ENCODE peak calls at places on chromosomes 12 and 14, in nine cellular contexts. S, D, G, T, X, E, V, U and A are unnamed samples.

GRCh38 chr14:51500776-51501175 is 150.9 kb upstream of the FRMD6 start:
- DNase-seq in S (no peak), E (no peak), T (no peak), U (no peak), G (peak), X (no peak), V (no peak), D (no peak), A (no peak)

GRCh38 chr12:131506426-131506825 is 204.5 kb upstream of the SFSWAP start:
- DNase-seq in S (no peak), G (no peak), E (no peak), U (no peak), V (no peak), T (no peak), X (no peak), D (no peak), A (no peak)

GRCh38 chr14:52769889-52770288 is 21.5 kb downstream of the GNPNAT1 start:
- DNase-seq in T (no peak), X (no peak), D (no peak), U (no peak), E (no peak), G (peak), S (no peak), V (no peak), A (no peak)

GRCh38 chr12:18400186-18400585 is 138.9 kb downstream of the PIK3C2G start:
- DNase-seq in G (peak), D (no peak), V (no peak), T (no peak), X (peak), E (no peak), U (no peak), S (no peak), A (no peak)

GRCh38 chr12:130552483-130552996 is 163.6 kb downstream of the RIMBP2 start:
- DNase-seq in D (no peak), S (no peak), T (no peak), G (no peak), V (no peak), U (no peak), E (no peak), X (no peak), A (no peak)

GRCh38 chr12:70427611-70428010 is 61.5 kb downstream of the KCNMB4 start:
- DNase-seq in G (no peak), S (no peak), D (no peak), U (no peak), V (no peak), X (no peak), T (no peak), E (no peak), A (no peak)

GRCh38 chr12:109995703-109996482 is at the start of gene GIT2:
- DNase-seq in T (peak), S (peak), G (peak), D (peak), E (peak), V (peak), U (peak), X (peak), A (peak)

GRCh38 chr14:61621444-61621843 is 73.9 kb upstream of the HIF1A start:
- DNase-seq in S (no peak), V (no peak), U (no peak), D (no peak), E (no peak), X (no peak), T (no peak), G (no peak), A (no peak)

GRCh38 chr12:68336754-68337343 is 4.7 kb upstream of the MDM1 start:
- DNase-seq in U (no peak), G (no peak), V (no peak), T (no peak), E (peak), X (no peak), D (no peak), S (no peak), A (no peak)

GRCh38 chr12:86671001-86671400 is 414.8 kb upstream of the MGAT4C start:
- DNase-seq in U (no peak), X (peak), S (no peak), T (no peak), E (no peak), V (no peak), G (no peak), D (no peak), A (no peak)

GRCh38 chr14:85532981-85533820 is 3.3 kb downstream of the FLRT2 start:
- DNase-seq in G (peak), U (no peak), E (peak), T (peak), D (peak), V (no peak), S (peak), X (peak), A (peak)

GRCh38 chr12:109910969-109911348 is 10.9 kb downstream of the TCHP start:
- DNase-seq in E (peak), D (no peak), X (peak), V (no peak), S (no peak), T (no peak), G (no peak), U (no peak), A (no peak)

GRCh38 chr14:88129306-88130056 is 124.5 kb downstream of the GPR65 start:
- DNase-seq in E (peak), U (no peak), X (peak), D (peak), V (no peak), S (no peak), G (peak), T (peak), A (no peak)

GRCh38 chr14:65926504-65926903 is 514.0 kb downstream of the FUT8 start:
- DNase-seq in D (no peak), X (no peak), U (no peak), E (no peak), S (no peak), G (no peak), V (no peak), T (no peak), A (no peak)

GRCh38 chr14:91484186-91484585 is 25.9 kb downstream of the PPP4R3A start:
- DNase-seq in X (no peak), G (no peak), S (no peak), V (no peak), D (no peak), E (no peak), U (no peak), T (no peak), A (no peak)

GRCh38 chr14:72869407-72870329 is 24.2 kb downstream of the DPF3 start:
- DNase-seq in U (no peak), S (no peak), E (no peak), T (no peak), D (no peak), X (no peak), V (no peak), G (no peak), A (peak)

GRCh38 chr12:89306827-89307498 is 45.3 kb downstream of the DUSP6 start:
- DNase-seq in U (no peak), E (no peak), D (no peak), S (no peak), V (no peak), G (no peak), T (no peak), X (no peak), A (no peak)

GRCh38 chr12:84411031-84411430 is 501.6 kb downstream of the SLC6A15 start:
- DNase-seq in T (no peak), D (no peak), E (no peak), X (no peak), S (no peak), V (no peak), U (no peak), G (no peak), A (no peak)

GRCh38 chr12:50520808-50521207 is 16.0 kb downstream of the DIP2B start:
- DNase-seq in V (no peak), G (peak), X (no peak), D (no peak), S (no peak), E (no peak), U (no peak), T (no peak), A (no peak)

GRCh38 chr14:68672609-68673285 is 120.1 kb downstream of the ZFP36L1 start:
- DNase-seq in X (no peak), U (no peak), G (peak), S (no peak), T (no peak), V (no peak), E (no peak), D (no peak), A (no peak)

GRCh38 chr12:5155866-5156265 is 112.2 kb downstream of the KCNA5 start:
- DNase-seq in X (no peak), D (no peak), S (no peak), T (no peak), U (no peak), V (no peak), E (no peak), G (no peak), A (no peak)

GRCh38 chr12:116539905-116540482 is 19.2 kb upstream of the MAP1LC3B2 start:
- DNase-seq in V (no peak), U (no peak), X (peak), D (peak), G (peak), T (peak), E (no peak), S (no peak), A (no peak)

GRCh38 chr12:52338241-52338960 is 17.2 kb upstream of the KRT83 start:
- DNase-seq in T (no peak), S (no peak), U (no peak), E (no peak), V (no peak), X (no peak), G (no peak), D (no peak), A (no peak)

GRCh38 chr14:96357216-96357615 is 5.9 kb downstream of the ATG2B start:
- DNase-seq in X (no peak), D (no peak), S (no peak), T (no peak), E (no peak), V (no peak), U (no peak), G (no peak), A (no peak)

GRCh38 chr12:52622349-52622748 is 4.0 kb upstream of the KRT73 start:
- DNase-seq in T (no peak), S (no peak), E (no peak), D (no peak), V (no peak), G (no peak), U (no peak), X (no peak), A (no peak)

GRCh38 chr12:24359418-24359817 is 409.9 kb upstream of the SOX5 start:
- DNase-seq in D (no peak), G (no peak), T (no peak), U (no peak), V (no peak), S (no peak), X (no peak), E (no peak), A (no peak)

GRCh38 chr14:57512221-57512620 is 18.6 kb upstream of the CCDC198 start:
- DNase-seq in D (no peak), S (no peak), U (no peak), T (no peak), V (no peak), G (no peak), X (no peak), E (no peak), A (no peak)

GRCh38 chr14:74705607-74706006 is 7.3 kb downstream of the AREL1 start:
- DNase-seq in E (no peak), G (no peak), V (no peak), T (no peak), X (no peak), D (no peak), S (no peak), U (no peak), A (no peak)

GRCh38 chr12:5889381-5890047 is 55.5 kb downstream of the ANO2 start:
- DNase-seq in S (no peak), D (no peak), X (no peak), V (no peak), U (no peak), T (no peak), E (peak), G (no peak), A (no peak)

GRCh38 chr12:32897688-32898573 is 1.4 kb upstream of the PKP2 start:
- DNase-seq in V (no peak), X (no peak), D (no peak), T (no peak), S (no peak), U (no peak), E (no peak), G (no peak), A (no peak)

GRCh38 chr14:90995785-90996184 is 64.7 kb downstream of the RPS6KA5 start:
- DNase-seq in G (no peak), D (no peak), E (no peak), T (no peak), X (no peak), S (no peak), U (no peak), V (no peak), A (no peak)

GRCh38 chr14:54529811-54530210 is 20.1 kb downstream of the CGRRF1 start:
- DNase-seq in U (no peak), X (peak), V (no peak), E (no peak), D (no peak), G (peak), T (no peak), S (no peak), A (no peak)

GRCh38 chr12:59698599-59698998 is 102.8 kb downstream of the SLC16A7 start:
- DNase-seq in D (no peak), S (no peak), V (no peak), T (no peak), G (no peak), X (peak), E (no peak), U (no peak), A (no peak)

GRCh38 chr14:55430024-55430690 is 10.3 kb downstream of the TBPL2 start:
- DNase-seq in V (no peak), X (peak), E (peak), D (peak), S (no peak), G (peak), U (no peak), T (peak), A (peak)

GRCh38 chr14:39368261-39368959 is 63.8 kb downstream of the FBXO33 start:
- DNase-seq in E (peak), U (no peak), S (no peak), V (no peak), X (peak), T (peak), D (peak), G (peak), A (peak)

GRCh38 chr14:89466939-89467338 is 49.9 kb upstream of the FOXN3 start:
- DNase-seq in G (no peak), E (no peak), S (no peak), X (peak), U (no peak), D (no peak), V (no peak), T (peak), A (no peak)

GRCh38 chr14:69048456-69048855 is 69.4 kb upstream of the ACTN1 start:
- DNase-seq in D (peak), E (no peak), G (peak), T (no peak), S (no peak), U (no peak), X (no peak), V (no peak), A (no peak)

GRCh38 chr14:105326891-105327694 is 12.5 kb downstream of the PACS2 start:
- DNase-seq in D (no peak), V (no peak), S (no peak), U (no peak), T (no peak), E (no peak), X (no peak), G (no peak), A (peak)

GRCh38 chr12:99287136-99287535 is 360.4 kb upstream of the GARIN6 start:
- DNase-seq in V (no peak), T (no peak), U (no peak), S (no peak), G (no peak), E (no peak), X (no peak), D (no peak), A (no peak)
- TF ChIP-seq POLR2A in V (no peak), T (no peak), U (no peak), S (no peak), G (no peak), E (no peak), X (no peak), D (no peak), A (no peak)

DNA sequence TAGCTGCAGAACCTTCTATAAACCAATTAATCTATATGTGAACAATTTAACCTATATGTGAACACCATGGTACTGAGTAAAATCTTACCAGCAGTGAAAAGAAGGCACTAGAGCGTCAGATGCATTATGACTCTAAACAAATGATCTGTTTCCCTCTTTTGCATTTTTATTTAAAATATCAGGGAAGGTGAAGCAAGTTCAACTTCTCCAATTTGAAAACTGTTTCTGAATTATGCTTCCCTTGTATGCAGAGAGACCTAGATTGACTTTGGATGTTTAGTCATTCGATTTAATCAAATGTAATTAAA is 80.9 kb downstream of the DAD1 start:
- DNase-seq in X (no peak), D (no peak), V (no peak), S (no peak), E (no peak), G (no peak), U (no peak), T (no peak), A (no peak)
- H3K4me3 ChIP-seq in X (no peak), D (no peak), V (no peak), S (no peak), E (no peak), G (no peak), U (no peak), T (no peak), A (no peak)

DNA sequence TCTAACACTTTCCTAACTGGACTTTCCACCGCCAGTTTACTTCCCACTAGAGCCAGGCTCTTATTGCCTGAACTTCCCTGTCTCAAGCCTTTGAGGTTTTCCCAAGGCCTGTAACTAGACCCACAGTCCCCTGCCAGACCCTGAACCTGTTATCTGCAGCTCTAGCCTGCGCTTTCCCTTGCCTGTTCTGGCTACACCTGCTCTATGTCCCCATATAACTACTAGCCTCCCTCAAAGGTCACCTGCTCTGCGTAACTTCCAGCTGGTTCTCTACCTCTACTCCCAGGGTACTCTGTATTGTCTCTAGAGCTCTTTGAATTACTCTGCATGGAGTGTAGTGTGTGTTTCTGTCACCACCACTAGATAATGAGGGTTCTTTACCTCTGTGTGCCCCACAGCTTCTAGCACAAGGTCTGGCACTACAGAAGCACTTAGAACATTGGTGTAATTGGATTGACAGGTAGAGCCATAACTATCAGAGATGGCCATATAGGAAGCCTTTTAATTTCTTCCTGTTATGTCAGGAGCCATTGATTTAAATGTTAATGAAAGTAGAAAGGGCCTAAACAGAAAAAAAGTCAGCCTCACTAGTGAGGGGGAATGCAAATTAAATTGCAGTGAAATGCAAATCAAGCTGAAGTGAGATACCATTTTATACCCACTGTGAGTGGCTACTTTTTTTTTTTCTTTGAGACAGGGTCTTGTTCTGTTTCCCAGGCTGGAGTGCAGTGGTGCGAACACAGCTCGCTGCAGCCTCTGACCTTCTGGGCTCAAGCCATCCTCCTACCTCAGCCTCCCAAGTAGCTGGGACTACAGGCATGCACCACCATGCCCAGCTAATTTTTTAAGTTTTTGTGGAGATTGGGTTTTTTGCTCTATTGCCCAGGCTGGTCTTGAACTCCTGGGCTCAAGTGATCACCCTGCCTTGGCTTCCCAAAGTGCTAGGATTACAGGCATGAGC is 47.8 kb downstream of the EID3 start:
- DNase-seq in E (no peak), V (no peak), G (no peak), S (no peak), U (no peak), X (no peak), T (no peak), D (no peak), A (no peak)
- TF ChIP-seq POLR2A in E (no peak), V (no peak), G (no peak), S (no peak), U (no peak), X (no peak), T (no peak), D (no peak), A (no peak)

DNA sequence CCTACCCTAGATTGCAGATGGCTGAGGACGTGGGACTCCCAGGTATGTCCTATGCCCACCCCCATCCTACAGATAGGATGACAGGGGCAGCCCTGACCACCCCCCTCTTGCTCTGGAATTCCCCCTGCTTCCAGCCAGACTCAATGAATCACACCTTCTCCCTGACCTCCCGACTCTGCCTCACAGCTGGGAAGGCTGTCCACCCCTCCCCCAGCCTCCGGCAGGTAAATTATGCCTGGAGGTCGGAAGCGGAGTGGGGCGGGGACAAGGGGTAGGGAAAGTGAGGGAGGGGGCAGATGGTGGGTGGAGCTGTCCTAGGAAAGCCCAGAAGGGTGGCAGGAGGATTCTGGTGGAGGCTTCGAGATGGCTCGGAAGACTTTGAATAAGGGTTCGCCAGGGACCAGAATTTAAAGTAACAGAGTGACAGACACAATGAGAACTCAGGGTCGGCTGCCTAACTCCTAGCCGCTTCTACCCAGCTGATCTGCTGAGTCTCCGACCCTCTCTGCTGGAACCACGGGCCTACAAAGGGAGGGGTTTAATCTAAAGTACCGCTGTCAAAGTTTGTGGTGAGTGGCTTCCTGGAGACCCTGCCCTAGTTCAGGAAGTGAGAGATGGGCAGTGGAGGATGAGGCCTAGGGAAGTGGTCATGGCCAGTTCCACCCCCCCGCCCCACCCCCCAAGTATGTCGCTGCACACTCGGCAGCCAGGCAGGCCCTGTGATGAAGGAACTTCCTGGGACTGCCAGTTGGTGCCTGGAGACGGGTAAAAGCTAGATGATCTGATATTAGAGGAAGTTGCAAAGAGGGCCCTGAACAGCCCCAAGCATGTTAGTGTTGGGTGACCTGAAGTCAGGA is 4.2 kb downstream of the PLEKHG3 start:
- DNase-seq in V (peak), X (peak), G (no peak), S (no peak), D (peak), U (no peak), T (no peak), E (peak), A (peak)
- H3K4me3 ChIP-seq in V (peak), X (no peak), G (no peak), S (peak), D (no peak), U (peak), T (no peak), E (peak), A (no peak)

GRCh38 chr12:48924617-48925217 is 575 bp downstream of the FKBP11 start:
- DNase-seq in U (no peak), T (no peak), S (no peak), D (peak), V (peak), G (peak), E (peak), X (peak), A (peak)

GRCh38 chr12:48923117-48923516 is 2.2 kb downstream of the FKBP11 start:
- DNase-seq in U (no peak), S (no peak), E (no peak), T (no peak), G (no peak), D (no peak), X (no peak), V (no peak), A (no peak)

GRCh38 chr12:48927261-48927660 is 2.0 kb upstream of the FKBP11 start:
- DNase-seq in G (no peak), X (peak), T (no peak), S (no peak), U (no peak), V (no peak), D (no peak), E (no peak), A (no peak)

GRCh38 chr12:48929551-48929950 is 4.3 kb upstream of the FKBP11 start:
- DNase-seq in E (no peak), S (no peak), V (no peak), T (no peak), U (no peak), X (peak), D (no peak), G (no peak), A (no peak)

GRCh38 chr12:48925218-48925871 is at the start of gene FKBP11:
- DNase-seq in T (peak), V (peak), S (peak), D (peak), E (peak), G (peak), X (peak), U (no peak), A (peak)
- TF ChIP-seq POLR2A in T (no peak), V (peak), S (no peak), D (peak), E (peak), G (peak), X (peak), U (peak), A (peak)